ENCODE peak calls at places on chromosomes 7 and 10, in six cellular contexts. R is BE2C; C is memory B cell; N is stimulated activated CD4-positive, alpha-beta T cell treated with anti-CD3 and anti-CD28 coated beads, TNF-alpha, amount 100 ng/mL, for 4 hours; H is NCI-H1092; K is T-cell. L is an unnamed sample.

GRCh38 chr7:51314726-51315125 is 1.9 kb downstream of the COBL start:
- DNase-seq in C (no peak), R (no peak), H (no peak), N (no peak), K (no peak), L (no peak)

GRCh38 chr10:52308251-52309031 is 5.6 kb upstream of the DKK1 start:
- DNase-seq in K (no peak), R (peak; percentile 68), N (no peak), H (no peak), C (peak; percentile 26), L (no peak)

GRCh38 chr7:102210787-102211186 is 75.9 kb upstream of the SH2B2 start:
- DNase-seq in K (no peak), C (no peak), N (no peak), R (no peak), H (no peak), L (no peak)

GRCh38 chr10:93039110-93039509 is 21.5 kb upstream of the CYP26C1 start:
- DNase-seq in C (no peak), H (no peak), R (no peak), N (no peak), K (no peak), L (no peak)

GRCh38 chr7:157276731-157277562 is 59.9 kb upstream of the DNAJB6 start:
- DNase-seq in C (no peak), R (peak; percentile 92), H (peak; percentile 26), K (no peak), N (no peak), L (no peak)

GRCh38 chr7:45240187-45240776 is 82.7 kb downstream of the RAMP3 start:
- DNase-seq in N (no peak), C (no peak), K (no peak), H (no peak), R (no peak), L (no peak)

GRCh38 chr7:19752045-19752444 is 21.4 kb downstream of the TMEM196 start:
- DNase-seq in R (no peak), N (no peak), K (no peak), H (no peak), C (no peak), L (no peak)

GRCh38 chr10:36888925-36889573 is 236.3 kb upstream of the ANKRD30A start:
- DNase-seq in N (no peak), K (peak; percentile 5), H (peak; percentile 44), R (peak; percentile 60), C (peak; percentile 44), L (no peak)

GRCh38 chr7:131753620-131754222 is 197.3 kb upstream of the PODXL start:
- DNase-seq in K (no peak), R (peak; percentile 51), C (no peak), H (no peak), N (no peak), L (no peak)

GRCh38 chr7:73541722-73542121 is 15.8 kb downstream of the BCL7B start:
- DNase-seq in C (no peak), R (no peak), K (no peak), H (no peak), N (no peak), L (no peak)

GRCh38 chr7:954330-955238 is at the start of gene ADAP1:
- DNase-seq in K (peak; percentile 48), N (peak; percentile 53), H (no peak), R (peak; percentile 79), C (peak; percentile 54), L (peak; percentile 53)

GRCh38 chr7:148789228-148789627 is 90.5 kb downstream of the CUL1 start:
- DNase-seq in N (no peak), K (no peak), H (no peak), R (no peak), C (no peak), L (no peak)

GRCh38 chr7:128247640-128248194 is 6.6 kb downstream of the LEP start:
- DNase-seq in C (no peak), K (no peak), N (no peak), H (no peak), R (no peak), L (no peak)

GRCh38 chr7:98211676-98212531 is 665 bp downstream of the BHLHA15 start:
- DNase-seq in K (no peak), N (no peak), C (no peak), R (no peak), H (no peak), L (no peak)

GRCh38 chr10:7070950-7071349 is 339.9 kb downstream of the SFMBT2 start:
- DNase-seq in C (no peak), N (no peak), K (no peak), H (no peak), R (no peak), L (no peak)

L was measured in activated gamma-delta T cell treated with Interleukin-2 at 50 U/mL for 16 hours.